ENCODE peak calls at places on chromosomes 11 and 22, in six cellular contexts. W, Y, C, A, U and S are unnamed samples.

GRCh38 chr11:46489668-46490560 is 98.3 kb upstream of the CHRM4 start:
- DNase-seq in W (no peak), Y (peak; percentile 69), C (no peak), A (peak; percentile 65), U (no peak), S (no peak)

GRCh38 chr11:16184588-16184987 is 171.8 kb downstream of the SOX6 start:
- DNase-seq in W (no peak), Y (peak; percentile 92), C (no peak), A (peak; percentile 79), U (no peak), S (no peak)

GRCh38 chr11:22780914-22781593 is 48.5 kb downstream of the SVIP start:
- DNase-seq in W (no peak), Y (no peak), C (no peak), A (no peak), U (no peak), S (no peak)

GRCh38 chr11:61488651-61489291 is 19.8 kb upstream of the LRRC10B start:
- DNase-seq in W (no peak), Y (no peak), C (no peak), A (peak; percentile 51), U (no peak), S (peak; percentile 35)

GRCh38 chr11:31817054-31817620 is 6.0 kb upstream of the PAX6 start:
- DNase-seq in W (no peak), Y (no peak), C (no peak), A (no peak), U (no peak), S (no peak)

GRCh38 chr11:120431633-120432032 is 79.9 kb upstream of the GRIK4 start:
- DNase-seq in W (no peak), Y (peak; percentile 72), C (no peak), A (peak; percentile 64), U (no peak), S (no peak)

GRCh38 chr11:6270584-6271246 is 11.1 kb downstream of the CCKBR start:
- DNase-seq in W (no peak), Y (no peak), C (no peak), A (no peak), U (no peak), S (no peak)

GRCh38 chr11:131600591-131600990 is 230.2 kb downstream of the NTM start:
- DNase-seq in W (no peak), Y (no peak), C (no peak), A (no peak), U (no peak), S (no peak)

GRCh38 chr11:1373536-1374214 is 16.1 kb upstream of the BRSK2 start:
- DNase-seq in W (no peak), Y (peak; percentile 32), C (no peak), A (peak; percentile 53), U (no peak), S (no peak)

GRCh38 chr22:22981670-22982571 is 88.4 kb upstream of the GNAZ start:
- DNase-seq in W (no peak), Y (no peak), C (peak; percentile 46), A (no peak), U (no peak), S (no peak)

GRCh38 chr22:31105282-31105929 is 2.0 kb downstream of the SELENOM start:
- DNase-seq in W (no peak), Y (no peak), C (no peak), A (no peak), U (no peak), S (no peak)

GRCh38 chr11:112748713-112749481 is 212.3 kb upstream of the NCAM1 start:
- DNase-seq in W (no peak), Y (no peak), C (no peak), A (no peak), U (no peak), S (peak; percentile 54)